ENCODE peak calls at places on chromosomes 2 and 18, in ten cellular contexts. One of them, this sample, is unnamed.
A peak's percentile ranks its signal among the peaks of the same experiment; 100 is the strongest.

GRCh38 chr2:120522151-120522751 is 176.3 kb downstream of the INHBB start:
- DNase-seq in pancreas: no peak
- DNase-seq in activated B cell treated with CpG ODN at 0.5 μM for 24 hours: no peak
- DNase-seq in glutamatergic neuron: no peak
- DNase-seq in HL-60: no peak
- DNase-seq in progenitor cell of endocrine pancreas: no peak
- DNase-seq in heart left ventricle: no peak
- DNase-seq in lower lobe of right lung: no peak
- DNase-seq in brain microvascular endothelial cell: no peak
- DNase-seq in fibroblast of the aortic adventitia: peak; percentile 41
- DNase-seq in this sample: no peak

GRCh38 chr2:24501813-24502212 is 10.8 kb downstream of the NCOA1 start:
- DNase-seq in pancreas: no peak
- DNase-seq in activated B cell treated with CpG ODN at 0.5 μM for 24 hours: no peak
- DNase-seq in glutamatergic neuron: no peak
- DNase-seq in HL-60: no peak
- DNase-seq in progenitor cell of endocrine pancreas: no peak
- DNase-seq in heart left ventricle: no peak
- DNase-seq in lower lobe of right lung: no peak
- DNase-seq in brain microvascular endothelial cell: no peak
- DNase-seq in fibroblast of the aortic adventitia: no peak
- DNase-seq in this sample: no peak

GRCh38 chr2:242047963-242048362 is 178.4 kb downstream of the RTP5 start:
- DNase-seq in pancreas: no peak
- DNase-seq in activated B cell treated with CpG ODN at 0.5 μM for 24 hours: no peak
- DNase-seq in glutamatergic neuron: no peak
- DNase-seq in HL-60: no peak
- DNase-seq in progenitor cell of endocrine pancreas: no peak
- DNase-seq in heart left ventricle: no peak
- DNase-seq in lower lobe of right lung: no peak
- DNase-seq in brain microvascular endothelial cell: no peak
- DNase-seq in fibroblast of the aortic adventitia: no peak
- DNase-seq in this sample: no peak

GRCh38 chr2:193502363-193503035 is 1307.8 kb upstream of the TMEFF2 start:
- DNase-seq in pancreas: peak; percentile 59
- DNase-seq in activated B cell treated with CpG ODN at 0.5 μM for 24 hours: no peak
- DNase-seq in glutamatergic neuron: peak; percentile 45
- DNase-seq in HL-60: no peak
- DNase-seq in progenitor cell of endocrine pancreas: peak; percentile 59
- DNase-seq in heart left ventricle: no peak
- DNase-seq in lower lobe of right lung: no peak
- DNase-seq in brain microvascular endothelial cell: no peak
- DNase-seq in fibroblast of the aortic adventitia: no peak
- DNase-seq in this sample: peak; percentile 84

GRCh38 chr2:214558341-214558740 is 147.5 kb downstream of the VWC2L start:
- DNase-seq in pancreas: no peak
- DNase-seq in activated B cell treated with CpG ODN at 0.5 μM for 24 hours: no peak
- DNase-seq in glutamatergic neuron: no peak
- DNase-seq in HL-60: no peak
- DNase-seq in progenitor cell of endocrine pancreas: no peak
- DNase-seq in heart left ventricle: no peak
- DNase-seq in lower lobe of right lung: no peak
- DNase-seq in brain microvascular endothelial cell: no peak
- DNase-seq in fibroblast of the aortic adventitia: no peak
- DNase-seq in this sample: no peak

GRCh38 chr2:110854355-110855081 is 122.1 kb downstream of the ACOXL start:
- DNase-seq in pancreas: no peak
- DNase-seq in activated B cell treated with CpG ODN at 0.5 μM for 24 hours: no peak
- DNase-seq in glutamatergic neuron: no peak
- DNase-seq in HL-60: no peak
- DNase-seq in progenitor cell of endocrine pancreas: no peak
- DNase-seq in heart left ventricle: no peak
- DNase-seq in lower lobe of right lung: no peak
- DNase-seq in brain microvascular endothelial cell: no peak
- DNase-seq in fibroblast of the aortic adventitia: no peak
- DNase-seq in this sample: no peak

GRCh38 chr2:125652260-125652659 is 1003.7 kb upstream of the GYPC start:
- DNase-seq in pancreas: no peak
- DNase-seq in activated B cell treated with CpG ODN at 0.5 μM for 24 hours: no peak
- DNase-seq in glutamatergic neuron: peak; percentile 33
- DNase-seq in HL-60: no peak
- DNase-seq in progenitor cell of endocrine pancreas: no peak
- DNase-seq in heart left ventricle: no peak
- DNase-seq in lower lobe of right lung: no peak
- DNase-seq in brain microvascular endothelial cell: no peak
- DNase-seq in fibroblast of the aortic adventitia: no peak
- DNase-seq in this sample: no peak

GRCh38 chr2:165162466-165162865 is 41.4 kb downstream of the SCN3A start:
- DNase-seq in pancreas: no peak
- DNase-seq in activated B cell treated with CpG ODN at 0.5 μM for 24 hours: no peak
- DNase-seq in glutamatergic neuron: no peak
- DNase-seq in HL-60: no peak
- DNase-seq in progenitor cell of endocrine pancreas: no peak
- DNase-seq in heart left ventricle: no peak
- DNase-seq in lower lobe of right lung: no peak
- DNase-seq in brain microvascular endothelial cell: no peak
- DNase-seq in fibroblast of the aortic adventitia: no peak
- DNase-seq in this sample: no peak

GRCh38 chr2:63052411-63053234 is 2.0 kb downstream of the OTX1 start:
- DNase-seq in pancreas: peak; percentile 72
- DNase-seq in activated B cell treated with CpG ODN at 0.5 μM for 24 hours: peak; percentile 20
- DNase-seq in glutamatergic neuron: no peak
- DNase-seq in HL-60: no peak
- DNase-seq in progenitor cell of endocrine pancreas: no peak
- DNase-seq in heart left ventricle: no peak
- DNase-seq in lower lobe of right lung: no peak
- DNase-seq in brain microvascular endothelial cell: no peak
- DNase-seq in fibroblast of the aortic adventitia: no peak
- DNase-seq in this sample: no peak

GRCh38 chr18:8162797-8163196 is 446.4 kb upstream of the RAB12 start:
- DNase-seq in pancreas: no peak
- DNase-seq in activated B cell treated with CpG ODN at 0.5 μM for 24 hours: no peak
- DNase-seq in glutamatergic neuron: no peak
- DNase-seq in HL-60: no peak
- DNase-seq in progenitor cell of endocrine pancreas: no peak
- DNase-seq in heart left ventricle: no peak
- DNase-seq in lower lobe of right lung: no peak
- DNase-seq in brain microvascular endothelial cell: no peak
- DNase-seq in fibroblast of the aortic adventitia: no peak
- DNase-seq in this sample: no peak

GRCh38 chr2:235043762-235044500 is 92.1 kb downstream of the SH3BP4 start:
- DNase-seq in pancreas: peak; percentile 63
- DNase-seq in activated B cell treated with CpG ODN at 0.5 μM for 24 hours: peak; percentile 38
- DNase-seq in glutamatergic neuron: no peak
- DNase-seq in HL-60: no peak
- DNase-seq in progenitor cell of endocrine pancreas: no peak
- DNase-seq in heart left ventricle: no peak
- DNase-seq in lower lobe of right lung: peak; percentile 81
- DNase-seq in brain microvascular endothelial cell: no peak
- DNase-seq in fibroblast of the aortic adventitia: no peak
- DNase-seq in this sample: no peak

GRCh38 chr2:112164876-112165275 is 26.7 kb downstream of the FBLN7 start:
- DNase-seq in pancreas: no peak
- DNase-seq in activated B cell treated with CpG ODN at 0.5 μM for 24 hours: no peak
- DNase-seq in glutamatergic neuron: no peak
- DNase-seq in HL-60: no peak
- DNase-seq in progenitor cell of endocrine pancreas: no peak
- DNase-seq in heart left ventricle: no peak
- DNase-seq in lower lobe of right lung: no peak
- DNase-seq in brain microvascular endothelial cell: no peak
- DNase-seq in fibroblast of the aortic adventitia: no peak
- DNase-seq in this sample: no peak

GRCh38 chr2:99420031-99420430 is 69.8 kb downstream of the REV1 start:
- DNase-seq in pancreas: no peak
- DNase-seq in activated B cell treated with CpG ODN at 0.5 μM for 24 hours: no peak
- DNase-seq in glutamatergic neuron: no peak
- DNase-seq in HL-60: no peak
- DNase-seq in progenitor cell of endocrine pancreas: no peak
- DNase-seq in heart left ventricle: no peak
- DNase-seq in lower lobe of right lung: no peak
- DNase-seq in brain microvascular endothelial cell: no peak
- DNase-seq in fibroblast of the aortic adventitia: peak; percentile 48
- DNase-seq in this sample: no peak

GRCh38 chr2:160952462-160952861 is 207.8 kb upstream of the TANK start:
- DNase-seq in pancreas: no peak
- DNase-seq in activated B cell treated with CpG ODN at 0.5 μM for 24 hours: no peak
- DNase-seq in glutamatergic neuron: no peak
- DNase-seq in HL-60: no peak
- DNase-seq in progenitor cell of endocrine pancreas: no peak
- DNase-seq in heart left ventricle: peak; percentile 47
- DNase-seq in lower lobe of right lung: peak; percentile 45
- DNase-seq in brain microvascular endothelial cell: no peak
- DNase-seq in fibroblast of the aortic adventitia: peak; percentile 77
- DNase-seq in this sample: no peak

DNA sequence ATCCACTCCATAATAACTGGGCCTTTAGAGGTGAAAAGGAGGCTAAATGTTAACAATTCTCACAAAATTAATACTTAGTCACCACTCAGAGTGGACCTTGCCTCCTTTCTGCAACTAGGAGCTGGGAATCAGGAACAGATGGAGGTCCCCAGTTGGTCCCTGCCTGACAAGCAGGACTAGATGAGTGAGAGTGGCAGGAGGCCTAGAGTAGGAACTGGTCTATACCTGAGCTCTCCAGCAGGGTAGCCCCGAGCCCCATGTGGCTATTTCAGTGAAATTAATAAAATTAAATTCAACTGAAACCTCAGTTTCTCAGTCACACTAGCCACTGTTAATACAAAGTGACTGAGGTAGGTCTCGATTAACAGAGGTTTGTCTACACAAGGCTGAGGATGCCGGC is 150.5 kb downstream of the MYO5B start:
- DNase-seq in pancreas: no peak
- DNase-seq in activated B cell treated with CpG ODN at 0.5 μM for 24 hours: no peak
- DNase-seq in glutamatergic neuron: peak; percentile 46
- DNase-seq in HL-60: no peak
- DNase-seq in progenitor cell of endocrine pancreas: no peak
- DNase-seq in heart left ventricle: no peak
- DNase-seq in lower lobe of right lung: no peak
- DNase-seq in brain microvascular endothelial cell: no peak
- DNase-seq in fibroblast of the aortic adventitia: no peak
- DNase-seq in this sample: no peak
- TF ChIP-seq CTCF in pancreas: no peak
- TF ChIP-seq CTCF in activated B cell treated with CpG ODN at 0.5 μM for 24 hours: no peak
- TF ChIP-seq CTCF in glutamatergic neuron: peak; percentile 52
- TF ChIP-seq CTCF in HL-60: no peak
- TF ChIP-seq CTCF in progenitor cell of endocrine pancreas: peak; percentile 38
- TF ChIP-seq CTCF in heart left ventricle: no peak
- TF ChIP-seq CTCF in lower lobe of right lung: no peak
- TF ChIP-seq CTCF in brain microvascular endothelial cell: peak; percentile 11
- TF ChIP-seq CTCF in fibroblast of the aortic adventitia: no peak
- TF ChIP-seq CTCF in this sample: no peak

DNA sequence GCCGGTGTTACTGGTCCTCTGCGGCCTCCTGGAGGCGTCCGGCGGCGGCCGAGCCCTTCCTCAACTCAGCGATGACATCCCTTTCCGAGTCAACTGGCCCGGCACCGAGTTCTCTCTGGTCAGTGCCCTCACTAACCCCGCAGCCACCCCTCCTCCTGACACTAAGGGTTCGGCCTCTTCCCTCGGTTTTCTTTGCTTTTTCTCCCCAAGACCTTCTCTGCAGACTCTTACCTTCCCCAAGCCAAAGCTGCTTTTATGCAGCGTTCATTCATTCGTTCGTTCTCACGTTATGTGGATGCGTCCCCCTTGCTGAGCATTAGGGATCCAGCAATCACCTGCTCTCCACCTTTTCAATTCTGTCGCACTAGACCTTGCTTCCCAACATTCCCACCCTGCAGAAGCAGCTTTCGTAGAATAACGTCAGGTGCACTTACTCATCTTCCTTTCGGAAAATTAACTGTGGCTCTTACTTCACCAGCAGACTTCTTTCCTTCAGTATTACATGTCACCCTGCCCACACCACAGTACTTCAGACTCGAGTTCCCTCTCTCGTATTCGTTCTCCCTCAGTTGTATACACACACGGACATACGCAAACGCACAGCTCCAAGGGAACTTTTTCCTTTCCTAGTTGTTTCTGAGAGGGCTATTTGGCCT is 539 bp downstream of the ERLEC1 start:
- DNase-seq in pancreas: no peak
- DNase-seq in activated B cell treated with CpG ODN at 0.5 μM for 24 hours: no peak
- DNase-seq in glutamatergic neuron: no peak
- DNase-seq in HL-60: peak; percentile 38
- DNase-seq in progenitor cell of endocrine pancreas: no peak
- DNase-seq in heart left ventricle: no peak
- DNase-seq in lower lobe of right lung: no peak
- DNase-seq in brain microvascular endothelial cell: peak; percentile 10
- DNase-seq in fibroblast of the aortic adventitia: peak; percentile 19
- DNase-seq in this sample: no peak
- TF ChIP-seq CTCF in pancreas: no peak
- TF ChIP-seq CTCF in activated B cell treated with CpG ODN at 0.5 μM for 24 hours: no peak
- TF ChIP-seq CTCF in glutamatergic neuron: no peak
- TF ChIP-seq CTCF in HL-60: no peak
- TF ChIP-seq CTCF in progenitor cell of endocrine pancreas: no peak
- TF ChIP-seq CTCF in heart left ventricle: no peak
- TF ChIP-seq CTCF in lower lobe of right lung: no peak
- TF ChIP-seq CTCF in brain microvascular endothelial cell: peak; percentile 15
- TF ChIP-seq CTCF in fibroblast of the aortic adventitia: no peak
- TF ChIP-seq CTCF in this sample: no peak

DNA sequence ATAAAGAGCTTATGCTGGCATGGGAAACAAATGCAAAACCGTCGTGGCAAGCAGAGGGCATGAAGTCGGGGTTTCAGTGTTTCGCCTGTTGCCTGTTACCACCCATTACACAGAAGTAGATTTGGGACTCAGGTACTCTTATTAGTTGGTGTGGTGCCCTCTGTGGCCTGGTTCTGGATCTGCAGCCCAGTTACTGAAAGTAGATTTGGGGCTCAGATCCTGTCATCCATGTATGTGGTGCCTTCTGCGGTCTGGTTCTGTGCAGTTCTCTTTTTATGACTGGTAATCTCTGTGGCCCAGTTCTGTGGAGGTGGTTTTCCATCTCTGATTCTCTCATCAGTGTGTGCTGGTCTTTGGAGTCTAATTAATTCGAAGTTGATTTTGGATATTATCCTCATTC is 45.2 kb downstream of the ADNP2 start:
- DNase-seq in pancreas: no peak
- DNase-seq in activated B cell treated with CpG ODN at 0.5 μM for 24 hours: no peak
- DNase-seq in glutamatergic neuron: no peak
- DNase-seq in HL-60: no peak
- DNase-seq in progenitor cell of endocrine pancreas: no peak
- DNase-seq in heart left ventricle: no peak
- DNase-seq in lower lobe of right lung: no peak
- DNase-seq in brain microvascular endothelial cell: no peak
- DNase-seq in fibroblast of the aortic adventitia: peak; percentile 29
- DNase-seq in this sample: no peak
- TF ChIP-seq CTCF in pancreas: no peak
- TF ChIP-seq CTCF in activated B cell treated with CpG ODN at 0.5 μM for 24 hours: no peak
- TF ChIP-seq CTCF in glutamatergic neuron: peak; percentile 38
- TF ChIP-seq CTCF in HL-60: peak; percentile 53
- TF ChIP-seq CTCF in progenitor cell of endocrine pancreas: peak; percentile 38
- TF ChIP-seq CTCF in heart left ventricle: no peak
- TF ChIP-seq CTCF in lower lobe of right lung: peak; percentile 31
- TF ChIP-seq CTCF in brain microvascular endothelial cell: peak; percentile 66
- TF ChIP-seq CTCF in fibroblast of the aortic adventitia: peak; percentile 51
- TF ChIP-seq CTCF in this sample: peak; percentile 52

DNA sequence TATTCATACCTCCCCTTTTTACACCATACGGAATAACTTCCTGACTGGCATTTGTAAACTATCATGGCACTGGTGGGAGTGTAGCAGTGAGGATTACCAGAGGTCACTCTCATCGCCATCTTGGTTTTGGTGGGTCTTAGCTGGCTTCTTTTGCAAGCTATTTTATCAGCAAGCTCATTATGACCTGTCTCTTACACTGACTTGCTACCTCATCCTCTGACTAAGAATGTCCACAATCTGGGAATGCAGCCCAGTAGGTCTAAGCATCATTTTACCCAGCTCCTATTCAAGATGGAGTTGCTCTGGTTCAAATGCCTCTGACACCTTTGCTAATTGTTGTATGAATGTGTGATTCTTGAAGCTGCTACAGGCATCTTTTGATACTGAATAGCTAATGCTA is 950.8 kb upstream of the SLC39A10 start:
- DNase-seq in pancreas: no peak
- DNase-seq in activated B cell treated with CpG ODN at 0.5 μM for 24 hours: no peak
- DNase-seq in glutamatergic neuron: no peak
- DNase-seq in HL-60: no peak
- DNase-seq in progenitor cell of endocrine pancreas: no peak
- DNase-seq in heart left ventricle: no peak
- DNase-seq in lower lobe of right lung: no peak
- DNase-seq in brain microvascular endothelial cell: no peak
- DNase-seq in fibroblast of the aortic adventitia: no peak
- DNase-seq in this sample: no peak
- TF ChIP-seq CTCF in pancreas: no peak
- TF ChIP-seq CTCF in activated B cell treated with CpG ODN at 0.5 μM for 24 hours: no peak
- TF ChIP-seq CTCF in glutamatergic neuron: no peak
- TF ChIP-seq CTCF in HL-60: no peak
- TF ChIP-seq CTCF in progenitor cell of endocrine pancreas: no peak
- TF ChIP-seq CTCF in heart left ventricle: no peak
- TF ChIP-seq CTCF in lower lobe of right lung: no peak
- TF ChIP-seq CTCF in brain microvascular endothelial cell: no peak
- TF ChIP-seq CTCF in fibroblast of the aortic adventitia: no peak
- TF ChIP-seq CTCF in this sample: no peak